ENCODE peak calls at places on chromosome 10, in four cellular contexts. O is stimulated activated CD4-positive, alpha-beta T cell treated with anti-CD3 and anti-CD28 coated beads, Interleukin-1b, Interleukin-23, amount 100 ng/mL, for 1 hour; I is amygdala; X is effector CD4-positive, alpha-beta T cell. F is an unnamed sample.

GRCh38 chr10:17278607-17279240 is 50.7 kb downstream of the VIM start:
- DNase-seq in O (no peak), I (no peak), X (no peak), F (no peak)

GRCh38 chr10:100895896-100896295 is 16.9 kb upstream of the SLF2 start:
- DNase-seq in O (no peak), I (no peak), X (no peak), F (no peak)

GRCh38 chr10:29314726-29315125 is 25.9 kb downstream of the LYZL1 start:
- DNase-seq in O (no peak), I (no peak), X (no peak), F (no peak)

GRCh38 chr10:30500534-30500933 is 66.5 kb downstream of the MAP3K8 start:
- DNase-seq in O (no peak), I (no peak), X (no peak), F (no peak)

GRCh38 chr10:46255696-46256355 is 31.0 kb upstream of the ANTXRL start:
- DNase-seq in O (peak; percentile 30), I (peak; percentile 12), X (peak; percentile 35), F (peak; percentile 65)

GRCh38 chr10:91034042-91034441 is 113.2 kb upstream of the ANKRD1 start:
- DNase-seq in O (no peak), I (no peak), X (no peak), F (no peak)

GRCh38 chr10:58448121-58448935 is 63.1 kb downstream of the TFAM start:
- DNase-seq in O (no peak), I (no peak), X (no peak), F (no peak)

GRCh38 chr10:4285121-4285520 is 500.1 kb upstream of the KLF6 start:
- DNase-seq in O (no peak), I (no peak), X (no peak), F (no peak)

GRCh38 chr10:10881132-10881813 is 136.4 kb upstream of the CELF2 start:
- DNase-seq in O (no peak), I (no peak), X (no peak), F (no peak)

GRCh38 chr10:18767981-18768380 is 108.8 kb downstream of the ARL5B start:
- DNase-seq in O (no peak), I (no peak), X (no peak), F (no peak)

GRCh38 chr10:11529276-11529675 is 82.2 kb downstream of the USP6NL start:
- DNase-seq in O (no peak), I (no peak), X (no peak), F (no peak)

GRCh38 chr10:11773777-11774441 is 31.7 kb downstream of the ECHDC3 start:
- DNase-seq in O (no peak), I (no peak), X (no peak), F (no peak)

GRCh38 chr10:97321032-97321806 is 2.1 kb downstream of the FRAT1 start:
- DNase-seq in O (no peak), I (peak; percentile 63), X (no peak), F (no peak)

GRCh38 chr10:16943301-16944080 is 126.3 kb upstream of the RSU1 start:
- DNase-seq in O (no peak), I (no peak), X (no peak), F (no peak)

GRCh38 chr10:58268454-58268945 is 462 bp upstream of the CISD1 start:
- DNase-seq in O (no peak), I (no peak), X (no peak), F (no peak)

GRCh38 chr10:33501161-33501560 is 166.7 kb upstream of the NRP1 start:
- DNase-seq in O (no peak), I (no peak), X (no peak), F (no peak)

GRCh38 chr10:125171402-125172316 is 11.3 kb upstream of the CTBP2 start:
- DNase-seq in O (no peak), I (no peak), X (no peak), F (no peak)

GRCh38 chr10:30345611-30346010 is 3.5 kb downstream of the MTPAP start:
- DNase-seq in O (no peak), I (no peak), X (no peak), F (no peak)

GRCh38 chr10:119272736-119273135 is 65.4 kb downstream of the GRK5 start:
- DNase-seq in O (no peak), I (no peak), X (no peak), F (no peak)

F was measured in AG08396.